ENCODE peak calls at places on chromosomes 2 and 18, in ten cellular contexts. D is ovary; M is A549; V is substantia nigra; C is hypothalamus; F is pancreas; Y is ELR; Z is CD8-positive, alpha-beta memory T cell; I is activated CD4-positive, alpha-beta T cell treated with anti-CD3 and anti-CD28 coated beads for 48 hours; P is choroid plexus epithelial cell. L is an unnamed sample.

GRCh38 chr2:241391892-241392665 is 36.0 kb downstream of the FARP2 start:
- DNase-seq in P (peak; percentile 59), D (peak; percentile 28), Z (no peak), Y (peak; percentile 39), M (no peak), F (no peak), I (no peak), V (no peak), C (no peak), L (peak; percentile 45)

GRCh38 chr2:110215566-110216158 is 3.3 kb upstream of the MTLN start:
- DNase-seq in M (no peak), F (no peak), C (no peak), Y (no peak), I (no peak), P (no peak), V (no peak), Z (no peak), D (no peak), L (no peak)

GRCh38 chr2:71926860-71927756 is 220.6 kb downstream of the CYP26B1 start:
- DNase-seq in Z (no peak), D (no peak), Y (no peak), C (no peak), P (no peak), V (no peak), M (no peak), F (no peak), I (no peak), L (peak; percentile 7)

GRCh38 chr2:63827749-63828148 is 13.9 kb upstream of the UGP2 start:
- DNase-seq in Z (no peak), I (no peak), M (no peak), C (no peak), Y (peak; percentile 84), F (no peak), V (no peak), P (peak; percentile 92), D (no peak), L (no peak)

GRCh38 chr2:39107156-39107555 is 13.7 kb downstream of the SOS1 start:
- DNase-seq in M (no peak), D (no peak), V (no peak), P (peak; percentile 40), C (no peak), Y (no peak), Z (no peak), F (no peak), I (no peak), L (no peak)

GRCh38 chr18:71008257-71008656 is 719.4 kb downstream of the SOCS6 start:
- DNase-seq in F (no peak), Z (no peak), D (no peak), C (no peak), M (no peak), P (no peak), V (no peak), I (no peak), Y (no peak), L (no peak)

GRCh38 chr2:46306320-46306719 is 9.1 kb downstream of the EPAS1 start:
- DNase-seq in C (no peak), F (no peak), Y (peak; percentile 86), V (no peak), Z (no peak), D (no peak), M (no peak), P (peak; percentile 66), I (no peak), L (no peak)

GRCh38 chr2:176468471-176468870 is 199.2 kb downstream of the MTX2 start:
- DNase-seq in F (no peak), C (no peak), D (no peak), M (no peak), V (no peak), P (no peak), Y (peak; percentile 22), I (no peak), Z (no peak), L (no peak)

GRCh38 chr2:65919579-65920188 is 487.3 kb upstream of the SPRED2 start:
- DNase-seq in Y (no peak), F (no peak), D (no peak), P (no peak), M (no peak), Z (no peak), I (no peak), V (no peak), C (no peak), L (no peak)

GRCh38 chr2:55618649-55619055 is 1.2 kb upstream of the PPP4R3B start:
- DNase-seq in F (peak; percentile 51), Z (peak; percentile 29), D (peak; percentile 47), C (peak; percentile 14), M (peak; percentile 81), P (peak; percentile 59), Y (peak; percentile 69), V (peak; percentile 54), I (peak; percentile 63), L (peak; percentile 76)

GRCh38 chr2:45748239-45748638 is 96.8 kb downstream of the PRKCE start:
- DNase-seq in M (no peak), C (no peak), F (no peak), Z (no peak), P (peak; percentile 47), I (peak; percentile 5), D (no peak), Y (peak; percentile 85), V (no peak), L (no peak)

GRCh38 chr18:13382683-13382989 is 164.1 kb downstream of the LDLRAD4 start:
- DNase-seq in F (no peak), M (no peak), Z (no peak), V (no peak), Y (no peak), P (no peak), D (no peak), C (no peak), I (no peak), L (no peak)

GRCh38 chr2:54858021-54858681 is 134.7 kb downstream of the EML6 start:
- DNase-seq in P (peak; percentile 91), Z (no peak), D (no peak), C (no peak), Y (peak; percentile 65), I (no peak), F (no peak), M (no peak), V (no peak), L (no peak)

GRCh38 chr2:236369606-236370005 is 105.4 kb upstream of the ASB18 start:
- DNase-seq in D (peak; percentile 38), Z (no peak), P (peak; percentile 23), C (no peak), V (no peak), Y (no peak), I (no peak), F (no peak), M (no peak), L (no peak)

GRCh38 chr2:120758181-120759048 is 22.7 kb downstream of the GLI2 start:
- DNase-seq in C (no peak), M (no peak), I (no peak), P (peak; percentile 78), Y (no peak), V (no peak), Z (no peak), F (no peak), D (peak; percentile 87), L (no peak)

GRCh38 chr18:58215005-58215404 is 171.0 kb downstream of the NEDD4L start:
- DNase-seq in M (no peak), V (no peak), Y (no peak), Z (no peak), C (no peak), P (no peak), I (no peak), F (no peak), D (no peak), L (no peak)

GRCh38 chr18:11721720-11722119 is 32.7 kb downstream of the GNAL start:
- DNase-seq in F (no peak), M (no peak), V (no peak), P (no peak), Y (no peak), I (no peak), D (no peak), C (no peak), Z (no peak), L (no peak)

GRCh38 chr18:78980279-78980771 is 707 bp downstream of the SALL3 start:
- DNase-seq in M (no peak), F (no peak), D (no peak), C (no peak), V (no peak), I (no peak), Y (no peak), Z (no peak), P (no peak), L (no peak)

GRCh38 chr2:162007447-162008040 is 66.5 kb downstream of the DPP4 start:
- DNase-seq in C (no peak), I (no peak), Y (peak; percentile 48), M (no peak), D (no peak), V (no peak), P (peak; percentile 51), F (no peak), Z (no peak), L (no peak)

GRCh38 chr2:3376821-3377220 is 797 bp downstream of the EIPR1 start:
- DNase-seq in V (no peak), M (no peak), Y (no peak), I (no peak), P (no peak), D (no peak), Z (no peak), F (no peak), C (no peak), L (no peak)

GRCh38 chr2:26846334-26846863 is 1.5 kb upstream of the DPYSL5 start:
- DNase-seq in M (peak; percentile 80), I (peak; percentile 79), P (peak; percentile 85), D (peak; percentile 63), V (peak; percentile 54), F (peak; percentile 53), Z (peak; percentile 35), Y (peak; percentile 83), C (no peak), L (peak; percentile 85)

GRCh38 chr2:132824716-132825115 is 154.7 kb upstream of the LYPD1 start:
- DNase-seq in I (no peak), Z (no peak), F (no peak), P (peak; percentile 33), Y (peak; percentile 69), M (no peak), D (no peak), V (no peak), C (no peak), L (no peak)

GRCh38 chr2:121709776-121710469 is 26.8 kb downstream of the NIFK start:
- DNase-seq in F (no peak), M (no peak), P (no peak), I (no peak), C (no peak), D (no peak), Y (no peak), Z (no peak), V (no peak), L (no peak)

L was measured in GM13976.